ENCODE peak calls at places on chromosomes 13 and 19, in four cellular contexts. T is HepG2, Z is H1, W is GM12878. B is an unnamed sample.

GRCh38 chr13:99339736-99340392 is 32.7 kb upstream of the GPR183 start:
- DNase-seq in Z (peak), T (no peak), W (no peak), B (no peak)

GRCh38 chr19:47537493-47537892 is 22.6 kb upstream of the NAPA start:
- DNase-seq in Z (no peak), T (no peak), W (no peak), B (no peak)

GRCh38 chr19:48878219-48879024 is 6.2 kb downstream of the PPP1R15A start:
- DNase-seq in Z (no peak), T (no peak), W (no peak), B (no peak)

GRCh38 chr13:100809856-100810255 is 135.3 kb upstream of the TMTC4 start:
- DNase-seq in Z (no peak), W (no peak), T (no peak), B (no peak)

GRCh38 chr19:51020988-51021651 is 1.6 kb upstream of the KLK10 start:
- DNase-seq in Z (no peak), T (peak), W (no peak), B (peak)

GRCh38 chr19:440391-441212 is 20.2 kb downstream of the SHC2 start:
- DNase-seq in W (no peak), Z (no peak), T (no peak), B (no peak)

GRCh38 chr19:53771133-53771532 is 53.0 kb downstream of the NLRP12 start:
- DNase-seq in Z (no peak), W (no peak), T (no peak), B (no peak)

GRCh38 chr19:50461066-50461875 is 15.0 kb upstream of the EMC10 start:
- DNase-seq in T (peak), Z (peak), W (peak), B (peak)

GRCh38 chr13:74290324-74290773 is 156.1 kb upstream of the KLF12 start:
- DNase-seq in W (no peak), T (peak), Z (no peak), B (peak)

GRCh38 chr13:66996503-66996902 is 233.6 kb downstream of the PCDH9 start:
- DNase-seq in W (no peak), Z (no peak), T (no peak), B (no peak)

GRCh38 chr13:36549126-36549702 is 116.9 kb downstream of the CCNA1 start:
- DNase-seq in W (no peak), Z (no peak), T (no peak), B (no peak)

GRCh38 chr13:27293873-27294515 is 23.4 kb downstream of the RASL11A start:
- DNase-seq in Z (no peak), T (no peak), W (no peak), B (no peak)

GRCh38 chr13:77026783-77027621 is at the start of gene FBXL3:
- DNase-seq in W (peak), Z (peak), T (peak), B (peak)

GRCh38 chr13:77016888-77017623 is 9.9 kb downstream of the FBXL3 start:
- DNase-seq in Z (no peak), W (no peak), T (no peak), B (no peak)

GRCh38 chr13:77019756-77020155 is 7.2 kb downstream of the FBXL3 start:
- DNase-seq in T (no peak), W (no peak), Z (no peak), B (no peak)

GRCh38 chr13:77026255-77026782 is 640 bp downstream of the FBXL3 start:
- DNase-seq in W (peak), Z (peak), T (peak), B (peak)

DNA sequence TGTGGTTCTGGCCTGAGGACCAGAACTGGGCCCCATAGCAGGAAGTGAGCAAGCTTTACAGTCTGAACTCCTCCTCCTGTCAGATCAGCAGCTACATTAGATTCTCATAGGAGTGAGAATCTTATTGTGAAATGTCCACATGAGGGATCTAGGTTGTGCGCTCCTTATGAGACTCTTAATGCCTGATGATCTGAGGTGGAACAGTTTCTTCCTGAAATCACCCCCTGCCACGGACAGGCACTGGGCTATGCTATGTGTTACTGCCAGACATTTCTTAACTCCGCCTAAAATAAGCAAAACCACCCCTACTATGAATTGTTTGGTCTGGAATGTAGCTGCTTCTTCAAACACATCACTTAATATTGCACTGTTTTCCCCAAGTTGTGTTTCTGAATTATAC is 4.6 kb downstream of the FBXL3 start:
- DNase-seq in T (no peak), Z (no peak), W (no peak), B (no peak)
- TF ChIP-seq TCF12 in T (no peak), Z (no peak), W (no peak), B (no peak)

GRCh38 chr13:112182831-112183543 is 116.0 kb downstream of the SOX1 start:
- DNase-seq in T (peak), Z (no peak), W (no peak), B (no peak)
- TF ChIP-seq TCF12 in T (no peak), Z (no peak), W (no peak), B (no peak)

GRCh38 chr13:26041476-26041875 is 10.3 kb downstream of the SHISA2 start:
- DNase-seq in Z (peak), W (no peak), T (no peak), B (no peak)

GRCh38 chr13:26038931-26039475 is 12.8 kb downstream of the SHISA2 start:
- DNase-seq in T (no peak), W (no peak), Z (no peak), B (no peak)

GRCh38 chr13:26034018-26034417 is 17.8 kb downstream of the SHISA2 start:
- DNase-seq in Z (no peak), W (no peak), T (no peak), B (no peak)

GRCh38 chr13:26036383-26036782 is 15.4 kb downstream of the SHISA2 start:
- DNase-seq in Z (no peak), W (no peak), T (no peak), B (no peak)

GRCh38 chr13:26037302-26037701 is 14.5 kb downstream of the SHISA2 start:
- DNase-seq in Z (peak), T (no peak), W (no peak), B (no peak)
- TF ChIP-seq TCF12 in Z (no peak), T (no peak), W (no peak), B (no peak)

DNA sequence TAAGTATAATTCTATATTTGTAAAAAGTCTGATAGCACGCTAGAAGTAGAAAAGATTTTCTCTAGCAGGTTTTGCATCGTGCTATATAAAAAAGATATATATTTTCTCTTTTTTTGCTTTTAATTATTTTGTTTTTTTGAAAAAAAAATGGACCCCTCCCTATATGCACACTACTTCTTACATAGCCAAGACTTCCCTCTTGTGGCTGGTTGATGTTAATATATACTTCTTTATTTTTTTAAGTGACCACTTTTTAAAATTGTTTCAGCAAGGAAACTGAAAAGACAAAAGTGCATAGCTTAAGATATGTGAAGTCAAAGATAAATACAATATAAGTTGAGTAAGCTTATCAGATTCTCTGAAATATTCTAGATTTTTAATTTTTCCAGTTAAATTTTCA is 1202.8 kb downstream of the DIAPH3 start:
- DNase-seq in T (peak), W (no peak), Z (no peak), B (peak)
- TF ChIP-seq TCF12 in T (no peak), W (no peak), Z (no peak), B (no peak)

GRCh38 chr19:10565028-10565566 is 713 bp downstream of the KRI1 start:
- DNase-seq in W (no peak), T (no peak), Z (no peak), B (peak)
- TF ChIP-seq TCF12 in W (no peak), T (no peak), Z (no peak), B (no peak)

DNA sequence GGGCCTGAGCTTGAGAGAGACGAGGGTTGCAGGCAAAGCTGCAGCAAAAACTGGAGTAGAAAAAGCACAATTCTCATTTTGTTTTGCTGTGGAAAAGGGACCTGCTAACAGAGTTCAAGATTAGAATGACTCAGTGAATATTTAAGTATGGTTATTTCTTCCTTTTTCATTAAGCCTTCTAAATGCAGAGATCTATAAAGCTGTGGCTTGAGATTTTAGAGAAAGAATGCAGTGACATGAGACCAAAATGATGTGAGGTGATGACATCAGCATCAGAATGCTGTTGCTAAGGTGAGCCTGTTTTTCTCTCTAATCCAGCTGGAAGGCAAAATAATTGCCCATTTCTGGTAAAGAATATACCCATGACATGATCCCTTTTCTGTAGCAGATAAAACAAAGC is 10.8 kb upstream of the MBNL2 start:
- DNase-seq in T (no peak), Z (no peak), W (no peak), B (no peak)
- TF ChIP-seq TCF12 in T (no peak), Z (no peak), W (no peak), B (no peak)

GRCh38 chr13:90889906-90890305 is 457.6 kb upstream of the MIR17HG start:
- DNase-seq in T (no peak), Z (no peak), W (no peak), B (no peak)
- TF ChIP-seq TCF12 in T (no peak), Z (no peak), W (no peak), B (no peak)

DNA sequence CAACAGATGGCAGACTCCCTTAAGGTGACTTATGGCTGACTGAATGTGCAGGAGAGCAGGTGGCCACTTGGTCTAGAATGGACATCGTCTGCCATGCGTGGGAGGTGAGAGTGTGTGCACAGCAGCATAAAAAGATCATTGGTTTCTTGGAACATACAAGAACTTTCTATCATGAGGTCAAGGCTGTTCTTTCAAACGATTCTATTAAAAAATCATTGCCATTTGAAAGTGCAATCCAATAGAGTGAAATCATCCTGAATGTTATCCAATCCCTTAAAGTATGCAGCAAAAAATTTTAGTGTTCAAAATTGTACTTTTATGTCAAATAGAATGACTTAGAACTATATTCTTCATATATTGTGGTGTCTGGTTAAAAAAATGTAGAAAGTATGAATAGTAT is 53.1 kb upstream of the FARP1 start:
- DNase-seq in Z (no peak), T (no peak), W (no peak), B (no peak)
- TF ChIP-seq TCF12 in Z (no peak), T (no peak), W (no peak), B (no peak)

DNA sequence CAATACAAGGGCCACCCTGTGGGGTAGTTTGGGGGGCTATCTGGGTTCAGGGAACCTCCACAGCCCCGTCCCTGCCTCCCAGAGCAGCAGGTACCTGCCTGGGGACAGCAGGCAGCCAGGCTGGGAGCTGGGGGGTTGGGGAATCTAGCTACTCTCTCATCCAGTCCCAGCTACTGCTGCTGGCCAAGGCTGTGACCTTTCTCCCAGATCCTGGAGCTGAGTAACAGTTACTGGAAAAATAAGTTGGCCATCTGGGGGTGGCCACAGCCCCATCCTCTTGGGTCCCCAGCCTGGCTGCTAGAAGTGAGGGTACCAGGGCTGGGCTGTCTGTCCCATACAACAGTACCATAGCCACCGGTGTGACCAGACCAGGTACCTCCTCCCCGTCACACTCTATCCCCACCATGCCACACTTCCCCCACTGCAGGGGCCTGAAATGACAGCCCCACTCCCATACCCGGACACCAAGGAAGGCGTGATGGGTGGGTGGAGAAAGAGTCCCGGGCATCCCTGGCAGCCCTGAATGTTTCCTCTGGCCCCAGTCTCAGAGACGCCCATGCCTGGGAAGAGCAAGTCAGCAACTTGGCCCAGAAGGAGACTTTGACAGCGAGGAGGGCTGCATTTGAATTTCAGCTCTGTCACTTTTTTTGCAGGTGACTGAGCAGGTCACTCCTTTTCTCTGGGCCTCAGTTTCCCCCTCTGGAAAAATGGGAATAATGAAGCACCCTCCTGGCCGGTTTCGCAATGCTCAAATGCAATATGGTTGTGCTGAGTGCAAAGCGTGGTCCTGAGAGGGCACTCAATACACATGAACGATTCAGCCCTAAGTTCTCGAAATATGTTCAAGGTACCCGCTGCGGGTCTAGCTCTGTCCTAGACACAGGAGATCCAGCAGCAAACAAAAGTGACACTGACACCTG is 30.7 kb upstream of the NFIC start:
- DNase-seq in Z (no peak), W (no peak), T (no peak), B (no peak)
- TF ChIP-seq TCF12 in Z (no peak), W (no peak), T (no peak), B (no peak)

DNA sequence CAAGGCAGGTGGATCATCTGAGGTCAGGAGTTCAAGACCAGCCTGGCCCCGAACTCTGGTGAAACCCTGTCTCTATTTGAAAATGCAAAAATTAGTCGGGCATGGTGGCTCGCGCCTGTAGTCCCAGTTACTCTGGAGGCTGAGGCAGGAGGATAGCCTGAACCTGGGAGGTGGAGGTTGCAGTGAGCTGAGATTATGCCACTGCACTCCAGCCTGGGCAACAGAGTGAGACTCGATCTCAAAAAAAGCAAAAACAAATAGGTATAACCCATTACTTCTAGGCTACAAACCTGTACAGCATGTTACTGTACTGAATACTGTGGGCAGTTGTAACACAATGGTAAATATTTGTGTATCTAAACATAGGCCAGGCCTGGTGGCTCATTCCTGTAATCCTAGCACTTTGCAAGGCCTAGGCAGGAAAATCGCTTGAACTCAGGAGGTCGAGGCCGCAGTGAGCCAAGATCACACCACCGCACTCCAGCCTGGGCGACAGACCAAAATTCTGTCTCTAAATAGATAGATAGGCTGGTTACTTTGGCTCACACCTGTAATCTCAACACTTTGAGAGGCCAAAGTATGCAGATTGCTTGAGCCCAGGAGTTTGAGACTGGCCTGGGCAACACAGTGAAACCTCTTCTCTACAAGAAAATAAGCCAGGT is 63.5 kb downstream of the MYO9B start:
- DNase-seq in Z (no peak), T (peak), W (no peak), B (no peak)
- TF ChIP-seq TCF12 in Z (no peak), T (no peak), W (no peak), B (no peak)